ENCODE peak calls at places on chromosomes 4 and X, in five cellular contexts. C is GM12878, N is stomach, T is breast epithelium, H is spleen. E is an unnamed sample. For H3K27me3, the result is how much of the 10 kb centered on the place peaks cover.

GRCh38 chr4:4781936-4782754 is 77.3 kb upstream of the MSX1 start:
- DNase-seq in C (no peak), N (no peak), T (no peak), H (no peak), E (no peak)

GRCh38 chr4:142355417-142355930 is 490.6 kb downstream of the INPP4B start:
- DNase-seq in C (no peak), N (no peak), T (no peak), H (no peak), E (no peak)

GRCh38 chrX:74931214-74931613 is 6.0 kb upstream of the NEXMIF start:
- DNase-seq in C (no peak), N (no peak), T (no peak), H (no peak), E (no peak)

GRCh38 chrX:40952855-40953254 is 132.4 kb upstream of the USP9X start:
- DNase-seq in C (peak), N (no peak), T (no peak), H (no peak), E (no peak)

GRCh38 chr4:54384563-54384962 is 155.5 kb downstream of the PDGFRA start:
- DNase-seq in C (no peak), N (peak), T (peak), H (no peak), E (no peak)

GRCh38 chr4:5800496-5800895 is 89.5 kb downstream of the EVC start:
- DNase-seq in C (no peak), N (no peak), T (no peak), H (peak), E (no peak)

GRCh38 chr4:156190606-156191005 is 236.9 kb upstream of the CTSO start:
- DNase-seq in C (no peak), N (no peak), T (no peak), H (no peak), E (no peak)

GRCh38 chrX:96383428-96383827 is 301.2 kb upstream of the DIAPH2 start:
- DNase-seq in C (no peak), N (no peak), T (no peak), H (no peak), E (no peak)

GRCh38 chr4:55927776-55928437 is 20.8 kb upstream of the CEP135 start:
- DNase-seq in C (no peak), N (no peak), T (no peak), H (no peak), E (no peak)

GRCh38 chrX:39328661-39329060 is 527.4 kb downstream of the MID1IP1 start:
- DNase-seq in C (no peak), N (no peak), T (no peak), H (no peak), E (no peak)

GRCh38 chrX:39327255-39327654 is 526.0 kb downstream of the MID1IP1 start:
- DNase-seq in C (no peak), N (no peak), T (no peak), H (no peak), E (no peak)

GRCh38 chrX:39324233-39324632 is 523.0 kb downstream of the MID1IP1 start:
- DNase-seq in C (no peak), N (no peak), T (no peak), H (no peak), E (no peak)

GRCh38 chrX:39331062-39331704 is 529.9 kb downstream of the MID1IP1 start:
- DNase-seq in C (peak), N (no peak), T (no peak), H (no peak), E (peak)

GRCh38 chrX:39327705-39328104 is 526.4 kb downstream of the MID1IP1 start:
- DNase-seq in C (no peak), N (no peak), T (no peak), H (no peak), E (no peak)
- H3K27me3 ChIP-seq in C (under half), N (under half), T (under half), H (under half), E (under half)

GRCh38 chr4:12595986-12596385 is 888.2 kb downstream of the RAB28 start:
- DNase-seq in C (no peak), N (no peak), T (no peak), H (no peak), E (no peak)

GRCh38 chr4:12595489-12595888 is 888.7 kb downstream of the RAB28 start:
- DNase-seq in C (no peak), N (no peak), T (no peak), H (no peak), E (no peak)
- TF ChIP-seq POLR2AphosphoS5 in C (no peak), N (no peak), T (no peak), H (no peak), E (no peak)

GRCh38 chr4:95288552-95288951 is 260.2 kb downstream of the UNC5C start:
- DNase-seq in C (no peak), N (no peak), T (no peak), H (no peak), E (no peak)

GRCh38 chr4:95285797-95286196 is 263.0 kb downstream of the UNC5C start:
- DNase-seq in C (no peak), N (no peak), T (no peak), H (no peak), E (no peak)

GRCh38 chr4:95293014-95293413 is 255.8 kb downstream of the UNC5C start:
- DNase-seq in C (no peak), N (no peak), T (no peak), H (no peak), E (no peak)

GRCh38 chr4:95290702-95291101 is 258.1 kb downstream of the UNC5C start:
- DNase-seq in C (no peak), N (no peak), T (no peak), H (no peak), E (no peak)

GRCh38 chr4:95289028-95289634 is 259.6 kb downstream of the UNC5C start:
- DNase-seq in C (no peak), N (no peak), T (no peak), H (no peak), E (no peak)
- H3K27me3 ChIP-seq in C (under half), N (under half), T (under half), H (under half), E (under half)

DNA sequence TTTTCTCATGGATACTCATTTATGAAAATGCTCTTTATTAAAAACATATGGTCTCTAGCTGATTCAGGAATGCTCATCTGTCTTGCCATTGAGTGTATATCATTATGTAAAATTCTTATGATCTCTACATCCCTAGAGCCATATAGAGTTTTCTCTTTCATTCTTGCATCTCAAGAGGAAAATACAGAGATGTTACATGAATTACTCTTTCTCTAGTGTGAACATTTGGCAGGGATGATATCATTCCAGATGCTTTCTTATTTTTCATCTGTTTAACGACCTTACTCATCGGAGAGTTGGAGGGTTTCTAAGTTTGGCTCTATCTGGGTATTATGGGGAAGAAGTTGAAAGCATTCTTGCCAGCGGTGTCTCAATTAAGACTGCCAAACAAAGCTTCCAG is 202.9 kb upstream of the SLC7A11 start:
- DNase-seq in C (no peak), N (no peak), T (no peak), H (no peak), E (no peak)
- TF ChIP-seq POLR2AphosphoS5 in C (no peak), N (no peak), T (no peak), H (no peak), E (no peak)

GRCh38 chr4:186927624-186928023 is 204.0 kb upstream of the FAT1 start:
- DNase-seq in C (no peak), N (no peak), T (no peak), H (no peak), E (no peak)
- H3K27me3 ChIP-seq in C (under half), N (under half), T (under half), H (under half), E (under half)

GRCh38 chr4:153486281-153487151 is 20.4 kb downstream of the TMEM131L start:
- DNase-seq in C (no peak), N (peak), T (peak), H (no peak), E (no peak)
- TF ChIP-seq POLR2AphosphoS5 in C (no peak), N (no peak), T (no peak), H (peak), E (no peak)

GRCh38 chrX:9992061-9992460 is 24.9 kb downstream of the CLDN34 start:
- DNase-seq in C (no peak), N (no peak), T (no peak), H (no peak), E (no peak)
- H3K27me3 ChIP-seq in C (under half), N (under half), T (under half), H (under half), E (under half)

DNA sequence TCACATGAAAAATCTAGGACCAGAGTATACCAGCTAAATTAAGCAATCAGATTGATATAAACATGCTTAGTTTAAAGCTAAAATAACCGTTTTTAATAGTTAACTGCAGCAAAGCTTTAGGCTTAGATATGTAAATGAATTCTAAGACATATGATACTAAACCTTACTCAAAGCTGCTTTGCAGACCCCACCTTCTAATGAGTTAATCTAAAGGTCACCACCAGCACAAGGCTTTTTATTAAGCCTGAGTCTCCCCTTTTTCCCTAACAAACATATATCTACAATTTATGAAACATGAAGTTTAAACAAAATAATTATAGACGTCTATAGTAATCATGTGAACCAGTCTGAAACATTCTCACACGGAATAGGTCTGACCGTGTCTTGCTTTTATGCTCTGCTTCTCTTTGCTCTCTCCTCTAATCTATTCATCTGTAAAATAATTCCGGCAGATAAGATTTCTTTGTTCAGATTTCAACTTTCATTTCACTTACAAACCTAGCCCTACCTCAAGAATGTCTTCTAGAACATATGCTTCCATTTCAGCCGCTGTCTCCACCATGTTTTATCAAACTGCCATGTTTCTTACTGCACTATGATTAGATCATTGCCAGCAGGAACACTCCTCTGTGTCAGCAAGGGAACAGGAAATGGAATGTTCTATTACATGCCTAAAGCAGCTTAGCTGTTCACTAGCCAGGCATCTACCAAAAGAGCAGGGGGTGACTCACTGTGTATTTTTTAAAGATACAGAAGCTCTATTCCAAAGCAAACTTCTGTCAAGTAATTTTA is 35.9 kb downstream of the ANKRD17 start:
- DNase-seq in C (peak), N (peak), T (peak), H (no peak), E (peak)
- TF ChIP-seq POLR2AphosphoS5 in C (peak), N (peak), T (no peak), H (peak), E (peak)

GRCh38 chr4:2390780-2391490 is 27.5 kb downstream of the ZFYVE28 start:
- DNase-seq in C (no peak), N (no peak), T (no peak), H (no peak), E (no peak)
- H3K27me3 ChIP-seq in C (under half), N (under half), T (under half), H (under half), E (under half)